ENCODE peak calls at places on chromosomes 5 and 9, in four cellular contexts. Q, H, W and U are unnamed samples. For H3K27me3, the result is how much of the 10 kb centered on the place peaks cover.

GRCh38 chr5:148290271-148291195 is 21.7 kb upstream of the SPINK7 start:
- DNase-seq in Q (no peak), H (no peak), W (no peak), U (no peak)

GRCh38 chr5:158049459-158049858 is 190.5 kb upstream of the CLINT1 start:
- DNase-seq in W (no peak), Q (no peak), H (no peak), U (no peak)

GRCh38 chr9:133534346-133535284 is at the start of gene ADAMTSL2:
- DNase-seq in H (peak), W (no peak), Q (peak), U (peak)

GRCh38 chr5:132070460-132071337 is 2.9 kb upstream of the CSF2 start:
- DNase-seq in H (no peak), Q (no peak), W (no peak), U (no peak)

GRCh38 chr5:137730331-137730730 is 5.6 kb downstream of the KLHL3 start:
- DNase-seq in W (no peak), H (no peak), Q (no peak), U (no peak)

GRCh38 chr5:122656107-122656506 is 118.8 kb upstream of the SNX2 start:
- DNase-seq in W (no peak), H (no peak), Q (no peak), U (no peak)

GRCh38 chr5:120507826-120508463 is 43.8 kb downstream of the PRR16 start:
- DNase-seq in H (no peak), W (no peak), Q (no peak), U (no peak)

GRCh38 chr9:2015581-2016410 is 649 bp downstream of the SMARCA2 start:
- DNase-seq in Q (peak), W (peak), H (peak), U (peak)

GRCh38 chr5:176540476-176540899 is 3.3 kb upstream of the RNF44 start:
- DNase-seq in W (no peak), Q (no peak), H (no peak), U (no peak)

GRCh38 chr5:177612215-177612673 is 12.3 kb downstream of the B4GALT7 start:
- DNase-seq in Q (no peak), H (no peak), W (no peak), U (no peak)

GRCh38 chr5:150595466-150596031 is 44.9 kb upstream of the SYNPO start:
- DNase-seq in W (no peak), Q (no peak), H (no peak), U (no peak)

GRCh38 chr5:98104454-98105188 is 668.8 kb upstream of the RGMB start:
- DNase-seq in W (no peak), Q (no peak), H (no peak), U (no peak)

GRCh38 chr9:126752881-126753670 is 51.8 kb upstream of the ZBTB43 start:
- DNase-seq in W (no peak), Q (no peak), H (no peak), U (no peak)

GRCh38 chr5:32210151-32210550 is 36.0 kb upstream of the GOLPH3 start:
- DNase-seq in Q (no peak), H (no peak), W (no peak), U (no peak)

GRCh38 chr5:81879936-81880335 is 91.9 kb upstream of the ATG10 start:
- DNase-seq in Q (no peak), W (no peak), H (no peak), U (no peak)

GRCh38 chr9:97563458-97564135 is 62.1 kb downstream of the TMOD1 start:
- DNase-seq in H (no peak), Q (peak), W (no peak), U (no peak)

GRCh38 chr9:33104111-33104415 is 27.6 kb upstream of the SMU1 start:
- DNase-seq in W (no peak), Q (no peak), H (no peak), U (no peak)

GRCh38 chr5:157930710-157931109 is 71.8 kb upstream of the CLINT1 start:
- DNase-seq in Q (peak), W (no peak), H (no peak), U (peak)

GRCh38 chr9:136201174-136201573 is 3.8 kb downstream of the LHX3 start:
- DNase-seq in Q (no peak), W (no peak), H (no peak), U (no peak)
- H3K27me3 ChIP-seq in Q (half or more), W (half or more), H (half or more), U (under half)

DNA sequence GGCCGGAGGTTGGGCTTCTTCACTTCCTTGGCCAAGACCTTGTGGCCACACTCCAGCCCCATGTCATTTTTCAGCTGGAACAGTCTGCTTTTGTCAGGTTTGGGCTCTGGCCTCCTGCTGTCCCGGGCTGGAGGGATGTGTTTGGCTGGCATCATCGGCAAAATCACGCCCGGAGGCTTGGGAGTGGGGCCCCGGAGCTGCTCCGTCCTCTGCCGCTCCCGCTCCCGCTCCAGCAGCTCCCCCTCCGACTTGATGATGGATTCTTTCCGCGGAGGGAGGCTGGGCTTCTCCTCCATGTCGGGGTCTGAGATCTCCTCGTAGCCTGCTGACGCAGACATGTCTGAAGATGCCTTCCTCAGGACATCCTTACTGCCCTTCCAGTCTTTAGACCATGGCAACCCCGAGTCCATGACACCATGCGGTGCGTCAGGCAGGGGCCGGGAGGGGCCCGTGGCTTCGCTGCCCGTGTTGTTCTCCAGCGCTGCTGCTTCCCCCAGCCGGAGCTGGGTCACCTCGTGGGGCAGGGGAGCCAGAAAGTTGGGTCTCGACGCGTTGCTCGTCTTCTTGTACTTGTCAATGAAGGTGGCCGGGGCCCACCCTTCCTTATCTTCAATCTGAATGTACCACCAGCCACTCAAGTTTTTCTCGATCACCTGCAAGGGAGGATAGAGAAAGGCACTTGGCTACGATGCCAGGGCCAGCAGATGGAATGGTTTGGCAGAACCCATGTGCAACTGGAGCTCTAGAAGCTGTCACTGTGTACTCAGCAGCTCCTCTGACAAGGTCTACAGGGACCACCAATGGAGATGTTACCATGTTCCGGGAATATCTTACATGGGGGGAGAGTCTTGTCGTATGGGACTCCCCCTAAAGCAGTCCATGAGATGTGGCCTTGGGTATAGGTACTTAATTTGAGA is 56.0 kb upstream of the UBTD2 start:
- DNase-seq in Q (no peak), W (no peak), H (no peak), U (no peak)
- H3K4me3 ChIP-seq in Q (no peak), W (no peak), H (no peak), U (no peak)

DNA sequence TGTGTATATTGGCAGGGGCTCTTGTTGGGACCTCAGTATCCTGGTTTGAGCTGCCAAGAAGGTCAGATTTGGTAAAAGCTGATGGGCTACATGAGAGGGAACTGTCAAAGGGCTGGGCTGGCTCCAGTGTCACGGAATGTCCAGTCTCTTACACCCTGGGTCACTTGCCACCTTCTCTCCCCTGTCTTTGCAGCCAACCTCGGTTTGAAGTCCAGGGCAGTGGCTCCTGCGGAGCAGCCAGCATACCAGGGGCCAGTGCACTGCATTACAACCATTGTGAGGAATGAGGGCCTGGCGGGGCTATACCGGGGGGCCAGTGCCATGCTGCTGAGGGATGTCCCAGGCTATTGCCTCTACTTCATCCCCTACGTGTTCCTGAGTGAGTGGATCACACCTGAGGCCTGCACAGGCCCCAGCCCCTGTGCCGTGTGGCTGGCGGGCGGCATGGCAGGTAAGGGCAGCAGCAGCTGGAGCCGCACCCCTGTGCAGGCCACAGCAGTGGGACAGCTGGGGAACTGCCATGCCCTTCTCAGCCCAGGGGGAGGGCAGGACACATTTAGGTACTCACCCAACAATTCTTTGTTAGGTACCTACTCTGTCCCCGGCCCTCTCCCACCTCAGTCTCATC is 24.3 kb downstream of the IL9 start:
- DNase-seq in H (no peak), Q (no peak), W (no peak), U (no peak)
- H3K27ac ChIP-seq in H (no peak), Q (no peak), W (no peak), U (no peak)

GRCh38 chr5:178994580-178995340 is at the start of gene GRM6:
- DNase-seq in W (no peak), H (no peak), Q (no peak), U (no peak)

GRCh38 chr5:178992291-178992895 is 2.7 kb downstream of the GRM6 start:
- DNase-seq in W (no peak), Q (no peak), H (no peak), U (no peak)

GRCh38 chr5:178991190-178992145 is 3.7 kb downstream of the GRM6 start:
- DNase-seq in Q (no peak), W (no peak), H (no peak), U (no peak)

GRCh38 chr5:178993955-178994579 is 1.1 kb downstream of the GRM6 start:
- DNase-seq in Q (no peak), H (no peak), W (no peak), U (no peak)

DNA sequence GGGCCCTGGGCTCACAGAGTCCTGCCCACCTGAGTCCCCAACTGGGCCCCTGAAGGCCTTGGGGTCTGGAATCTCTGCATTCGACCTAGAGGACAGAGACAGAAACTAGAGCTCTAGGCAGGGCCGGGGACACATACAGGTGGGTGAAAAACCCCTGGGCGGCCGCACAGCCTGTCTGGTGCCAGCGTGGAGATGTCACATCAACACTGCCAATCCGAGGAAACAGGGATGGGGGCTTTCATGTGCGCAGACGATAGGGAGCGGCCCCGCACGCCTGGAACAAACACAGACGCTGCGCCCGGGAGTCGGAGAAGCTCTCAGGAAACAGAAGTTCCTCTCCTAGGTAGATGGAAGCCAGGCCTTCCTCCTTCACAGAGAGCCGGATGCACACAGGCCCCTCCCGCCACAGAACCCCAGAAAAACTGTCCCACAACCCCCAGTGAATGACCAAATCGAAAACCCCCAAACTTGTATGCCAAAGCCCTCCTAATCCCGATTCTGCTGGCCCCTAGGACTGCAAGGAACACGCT is 1.8 kb downstream of the GRM6 start:
- DNase-seq in H (no peak), W (no peak), Q (no peak), U (no peak)
- H3K27me3 ChIP-seq in H (under half), W (under half), Q (under half), U (under half)

GRCh38 chr5:6717687-6718086 is 4.5 kb downstream of the TENT4A start:
- DNase-seq in Q (peak), H (no peak), W (no peak), U (no peak)
- H3K4me3 ChIP-seq in Q (no peak), H (no peak), W (no peak), U (no peak)

DNA sequence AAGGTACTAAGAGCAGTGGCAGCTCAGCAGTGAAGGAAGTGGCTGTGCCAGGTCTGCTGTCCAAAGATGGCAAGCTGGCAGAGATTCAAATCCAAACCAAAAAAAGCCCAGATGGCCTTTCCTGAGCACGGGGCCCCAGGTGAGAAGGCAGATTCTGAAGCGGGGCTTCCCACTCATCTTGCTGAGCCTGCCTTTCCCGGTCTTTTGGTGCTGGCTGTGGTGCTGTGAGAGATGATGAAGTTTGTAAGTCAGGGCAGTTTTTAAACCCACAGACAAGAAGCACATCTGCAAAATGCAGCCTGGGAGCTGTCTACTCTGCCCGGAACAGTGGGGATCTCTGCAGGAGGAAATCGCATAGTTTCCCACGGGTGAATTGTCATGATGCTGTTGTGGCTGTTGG is 85.0 kb upstream of the IRX4 start:
- DNase-seq in W (no peak), Q (peak), H (no peak), U (no peak)
- H3K27ac ChIP-seq in W (no peak), Q (no peak), H (no peak), U (no peak)

GRCh38 chr5:88145603-88146467 is 122.8 kb downstream of the TMEM161B start:
- DNase-seq in H (peak), Q (no peak), W (peak), U (no peak)
- H3K27me3 ChIP-seq in H (under half), Q (under half), W (under half), U (under half)

GRCh38 chr9:36755019-36755418 is 182.3 kb downstream of the MELK start:
- DNase-seq in Q (no peak), H (no peak), W (no peak), U (no peak)
- H3K4me3 ChIP-seq in Q (no peak), H (no peak), W (no peak), U (no peak)

GRCh38 chr5:56147106-56147505 is 86.0 kb downstream of the ANKRD55 start:
- DNase-seq in H (no peak), W (no peak), Q (no peak), U (no peak)
- H3K27ac ChIP-seq in H (peak), W (no peak), Q (no peak), U (no peak)